ENCODE peak calls at places on chromosomes 1 and 21, in six cellular contexts. I, O, J, S, L and W are unnamed samples.

GRCh38 chr1:24117722-24118409 is 5.9 kb upstream of the MYOM3 start:
- DNase-seq in I (no peak), O (no peak), J (no peak), S (no peak), L (no peak), W (no peak)

GRCh38 chr1:163308811-163309210 is 12.9 kb upstream of the NUF2 start:
- DNase-seq in I (no peak), O (no peak), J (no peak), S (no peak), L (no peak), W (no peak)

GRCh38 chr1:32255072-32256071 is 4.3 kb downstream of the LCK start:
- DNase-seq in I (no peak), O (no peak), J (no peak), S (no peak), L (no peak), W (no peak)

GRCh38 chr1:156394835-156395461 is 25.9 kb downstream of the RHBG start:
- DNase-seq in I (no peak), O (no peak), J (no peak), S (peak), L (no peak), W (peak)

GRCh38 chr1:39450956-39451601 is 40.4 kb upstream of the BMP8A start:
- DNase-seq in I (no peak), O (no peak), J (no peak), S (no peak), L (no peak), W (no peak)

GRCh38 chr21:36691539-36692124 is 7.3 kb upstream of the SIM2 start:
- DNase-seq in I (no peak), O (no peak), J (no peak), S (peak), L (no peak), W (no peak)

GRCh38 chr1:25030674-25031589 is 100.9 kb upstream of the RUNX3 start:
- DNase-seq in I (no peak), O (no peak), J (no peak), S (no peak), L (peak), W (no peak)

GRCh38 chr1:182149411-182149965 is 88.0 kb upstream of the ZNF648 start:
- DNase-seq in I (peak), O (no peak), J (no peak), S (no peak), L (no peak), W (peak)

GRCh38 chr1:47696911-47697441 is 259.1 kb downstream of the FOXD2 start:
- DNase-seq in I (no peak), O (no peak), J (no peak), S (no peak), L (no peak), W (no peak)

GRCh38 chr1:168468822-168469221 is 75.0 kb downstream of the XCL2 start:
- DNase-seq in I (no peak), O (no peak), J (no peak), S (no peak), L (no peak), W (no peak)

GRCh38 chr21:43362306-43362927 is 64.5 kb downstream of the SIK1 start:
- DNase-seq in I (peak), O (peak), J (no peak), S (peak), L (peak), W (peak)

GRCh38 chr1:58439946-58440345 is 106.6 kb downstream of the OMA1 start:
- DNase-seq in I (no peak), O (no peak), J (no peak), S (no peak), L (no peak), W (no peak)

GRCh38 chr1:54842206-54842915 is 41.2 kb upstream of the TTC22 start:
- DNase-seq in I (no peak), O (no peak), J (no peak), S (no peak), L (no peak), W (no peak)

GRCh38 chr1:31182352-31182751 is 57.3 kb downstream of the NKAIN1 start:
- DNase-seq in I (no peak), O (peak), J (no peak), S (peak), L (peak), W (peak)

GRCh38 chr1:214472362-214472761 is 79.0 kb downstream of the PTPN14 start:
- DNase-seq in I (no peak), O (no peak), J (no peak), S (no peak), L (no peak), W (no peak)

GRCh38 chr1:200707116-200707515 is 31.6 kb upstream of the CAMSAP2 start:
- DNase-seq in I (no peak), O (no peak), J (no peak), S (no peak), L (no peak), W (no peak)